ENCODE peak calls at places on chromosomes 5 and 9, in five cellular contexts. H is endodermal cell; M is CD4-positive, alpha-beta T cell; O is cardiac fibroblast; B is fibroblast of the aortic adventitia. W is an unnamed sample.

GRCh38 chr5:125149503-125149902 is 403.1 kb upstream of the ZNF608 start:
- DNase-seq in H (no peak), M (no peak), O (no peak), B (no peak), W (no peak)

GRCh38 chr5:138246822-138247221 is 27.6 kb downstream of the GFRA3 start:
- DNase-seq in H (no peak), M (no peak), O (no peak), B (no peak), W (no peak)

GRCh38 chr5:133754575-133755169 is 142.3 kb upstream of the FSTL4 start:
- DNase-seq in H (peak), M (no peak), O (peak), B (peak), W (peak)

GRCh38 chr9:93276973-93277372 is 93.0 kb downstream of the WNK2 start:
- DNase-seq in H (no peak), M (no peak), O (no peak), B (no peak), W (no peak)

GRCh38 chr5:156328176-156328575 is 1.2 kb downstream of the SGCD start:
- DNase-seq in H (no peak), M (no peak), O (no peak), B (peak), W (no peak)

GRCh38 chr5:149284501-149284900 is 12.8 kb downstream of the AFAP1L1 start:
- DNase-seq in H (peak), M (no peak), O (peak), B (peak), W (peak)

GRCh38 chr9:27367175-27367798 is 70.3 kb upstream of the EQTN start:
- DNase-seq in H (no peak), M (no peak), O (no peak), B (no peak), W (no peak)

GRCh38 chr5:150562832-150563231 is 54.9 kb downstream of the NDST1 start:
- DNase-seq in H (peak), M (no peak), O (peak), B (peak), W (peak)

GRCh38 chr9:135823036-135823435 is 84.3 kb downstream of the CAMSAP1 start:
- DNase-seq in H (no peak), M (no peak), O (no peak), B (no peak), W (no peak)

GRCh38 chr9:111955048-111955447 is 58.4 kb downstream of the UGCG start:
- DNase-seq in H (no peak), M (no peak), O (no peak), B (no peak), W (no peak)

GRCh38 chr9:136996361-136997281 is at the start of gene CLIC3:
- DNase-seq in H (peak), M (peak), O (no peak), B (peak), W (no peak)

GRCh38 chr9:117825609-117826347 is 121.6 kb downstream of the TLR4 start:
- DNase-seq in H (no peak), M (peak), O (no peak), B (no peak), W (no peak)

GRCh38 chr5:137836997-137837396 is 30.7 kb upstream of the MYOT start:
- DNase-seq in H (no peak), M (no peak), O (peak), B (peak), W (no peak)

GRCh38 chr5:122154910-122155309 is 25.6 kb downstream of the ZNF474 start:
- DNase-seq in H (no peak), M (no peak), O (peak), B (peak), W (no peak)

GRCh38 chr5:99122976-99123375 is 194.2 kb upstream of the CHD1 start:
- DNase-seq in H (no peak), M (no peak), O (peak), B (no peak), W (no peak)

GRCh38 chr9:109817846-109818472 is 38.0 kb downstream of the PALM2AKAP2 start:
- DNase-seq in H (peak), M (peak), O (peak), B (peak), W (peak)

GRCh38 chr5:97182571-97183099 is 412 bp downstream of the RIOK2 start:
- DNase-seq in H (no peak), M (no peak), O (peak), B (peak), W (peak)

GRCh38 chr9:16671591-16672137 is 198.8 kb downstream of the BNC2 start:
- DNase-seq in H (no peak), M (no peak), O (peak), B (peak), W (no peak)

GRCh38 chr5:13943691-13944090 is 797 bp downstream of the DNAH5 start:
- DNase-seq in H (no peak), M (no peak), O (no peak), B (no peak), W (no peak)

DNA sequence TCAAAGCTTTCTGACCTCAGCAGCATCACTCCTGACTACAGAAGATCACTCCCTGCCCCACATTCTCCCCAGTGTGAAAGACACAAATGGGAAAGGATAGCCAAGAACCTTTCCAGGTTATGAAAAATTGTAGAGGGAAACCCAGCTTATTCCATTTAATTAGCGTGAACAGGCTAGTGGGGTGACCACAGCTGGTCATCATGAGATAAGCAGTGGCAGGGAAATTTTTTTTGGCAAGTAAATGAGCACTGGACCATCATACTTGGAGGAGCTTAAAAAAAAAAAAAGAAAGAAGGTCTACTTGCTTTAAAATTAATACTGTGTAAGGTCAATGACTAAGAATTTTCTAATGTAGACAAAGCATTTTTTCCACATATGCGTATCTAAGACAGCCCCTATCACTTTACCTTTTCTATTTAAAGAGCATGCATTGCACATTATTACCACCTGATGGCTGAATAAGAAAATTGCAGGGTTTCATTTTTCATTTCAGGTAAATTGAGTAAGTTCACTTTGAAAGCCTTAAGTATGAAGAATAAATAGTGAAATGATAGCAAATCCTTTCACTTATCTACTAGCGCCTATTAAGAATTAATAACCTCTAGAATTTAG is 123.6 kb downstream of the ELAVL2 start:
- DNase-seq in H (no peak), M (no peak), O (no peak), B (no peak), W (no peak)
- TF ChIP-seq CTCF in H (peak), M (no peak), O (no peak), B (no peak), W (no peak)

GRCh38 chr5:14946813-14947640 is 75.4 kb upstream of the ANKH start:
- DNase-seq in H (no peak), M (peak), O (peak), B (no peak), W (peak)
- TF ChIP-seq CTCF in H (peak), M (peak), O (peak), B (no peak), W (peak)

GRCh38 chr5:124043456-124043855 is 531.5 kb downstream of the CSNK1G3 start:
- DNase-seq in H (peak), M (no peak), O (peak), B (no peak), W (peak)
- TF ChIP-seq CTCF in H (peak), M (no peak), O (peak), B (no peak), W (peak)

DNA sequence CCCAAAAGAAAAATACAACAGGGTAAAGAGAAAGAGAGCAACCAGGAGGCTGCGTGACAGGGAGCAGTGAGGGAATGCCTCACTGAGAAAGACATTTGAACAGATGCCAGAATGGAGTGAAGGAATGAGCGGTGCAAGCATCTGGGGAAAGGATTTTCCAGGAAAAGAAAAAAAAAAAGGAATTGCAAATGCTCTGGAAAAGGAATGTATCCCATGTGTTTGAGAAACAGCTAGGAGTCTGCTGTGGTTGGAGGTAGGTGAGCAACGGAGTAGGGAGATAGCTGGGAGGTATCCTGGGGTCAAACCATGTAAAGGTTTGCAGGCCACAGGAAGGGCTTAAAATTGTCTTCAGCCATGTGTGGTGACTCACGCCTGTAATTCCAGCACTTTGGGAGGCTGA is 23.6 kb upstream of the CEMIP2 start:
- DNase-seq in H (no peak), M (no peak), O (no peak), B (no peak), W (no peak)
- TF ChIP-seq CTCF in H (no peak), M (no peak), O (no peak), B (no peak), W (no peak)

GRCh38 chr9:76757274-76757673 is 7.0 kb upstream of the PCA3 start:
- DNase-seq in H (no peak), M (no peak), O (no peak), B (no peak), W (no peak)

GRCh38 chr9:76761448-76761847 is 2.8 kb upstream of the PCA3 start:
- DNase-seq in H (no peak), M (no peak), O (peak), B (peak), W (peak)

GRCh38 chr9:76759726-76760125 is 4.5 kb upstream of the PCA3 start:
- DNase-seq in H (no peak), M (no peak), O (no peak), B (no peak), W (no peak)

GRCh38 chr9:76758476-76758875 is 5.8 kb upstream of the PCA3 start:
- DNase-seq in H (no peak), M (no peak), O (peak), B (peak), W (no peak)

DNA sequence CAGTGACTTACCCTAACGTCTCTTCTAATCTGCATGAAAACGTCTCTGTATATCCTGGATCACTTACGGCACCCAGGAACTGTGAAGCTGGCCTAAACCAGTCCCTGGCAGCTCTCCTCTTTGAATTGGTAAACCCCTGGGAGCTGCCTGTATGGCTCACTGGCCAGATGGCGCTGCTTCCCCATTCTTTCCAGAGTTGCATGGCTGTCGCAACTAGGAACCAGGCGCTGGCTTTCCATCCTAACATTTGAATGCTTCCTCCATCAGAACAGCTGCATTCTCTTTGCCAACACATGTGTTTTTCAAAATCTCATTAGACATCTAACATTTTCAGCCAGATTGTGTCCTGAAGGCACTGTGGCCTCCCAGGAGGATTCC is 8.0 kb upstream of the PCA3 start:
- DNase-seq in H (peak), M (no peak), O (peak), B (peak), W (peak)
- TF ChIP-seq CTCF in H (peak), M (no peak), O (peak), B (peak), W (peak)

GRCh38 chr5:139693676-139694364 is 45.7 kb downstream of the CXXC5 start:
- DNase-seq in H (no peak), M (no peak), O (no peak), B (no peak), W (no peak)
- TF ChIP-seq CTCF in H (peak), M (no peak), O (no peak), B (no peak), W (no peak)

GRCh38 chr5:163024936-163025335 is 412.5 kb upstream of the CCNG1 start:
- DNase-seq in H (no peak), M (no peak), O (no peak), B (no peak), W (no peak)

DNA sequence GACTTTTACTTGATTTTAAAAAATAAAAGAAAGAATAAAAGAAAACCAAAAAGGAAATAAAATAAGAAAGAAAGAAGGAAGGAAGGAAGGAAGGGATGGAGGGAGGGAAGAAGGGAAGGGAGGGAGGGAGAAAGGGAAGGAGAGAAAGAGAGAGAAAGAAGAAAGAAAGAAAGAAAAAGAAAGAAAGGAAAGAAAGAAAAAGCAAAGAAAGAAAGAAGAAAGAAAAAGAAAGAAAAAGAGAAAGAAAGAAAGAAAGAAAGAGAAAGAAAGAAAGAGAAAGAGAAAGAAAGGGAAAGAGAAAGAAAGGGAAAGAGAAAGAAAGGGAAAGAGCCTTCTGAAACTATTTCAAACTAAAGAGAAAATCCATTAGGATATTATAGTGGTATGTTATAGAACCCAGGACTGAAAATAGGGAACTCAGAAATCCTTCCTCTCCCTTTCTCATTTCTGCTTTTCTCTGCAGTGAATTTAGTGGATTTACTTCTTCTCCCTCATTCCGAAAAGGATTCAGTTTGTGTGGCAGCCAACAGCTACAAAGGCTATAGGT is 414.7 kb upstream of the CCNG1 start:
- DNase-seq in H (no peak), M (no peak), O (no peak), B (no peak), W (no peak)
- TF ChIP-seq CTCF in H (no peak), M (no peak), O (no peak), B (no peak), W (no peak)